ENCODE peak calls at places on chromosomes 4 and X, in five cellular contexts. D, W, P, R and Y are unnamed samples.

GRCh38 chr4:119526786-119527550 is 101.6 kb downstream of the PDE5A start:
- DNase-seq in D (no peak), W (no peak), P (peak; percentile 9), R (no peak), Y (no peak)

GRCh38 chr4:116603096-116603495 is 482.3 kb downstream of the TRAM1L1 start:
- DNase-seq in D (no peak), W (no peak), P (no peak), R (no peak), Y (no peak)

GRCh38 chr4:90441770-90442169 is 314.6 kb downstream of the CCSER1 start:
- DNase-seq in D (no peak), W (no peak), P (no peak), R (no peak), Y (no peak)

GRCh38 chr4:127479031-127479622 is 153.6 kb upstream of the INTU start:
- DNase-seq in D (no peak), W (no peak), P (peak; percentile 57), R (no peak), Y (no peak)

GRCh38 chrX:77446029-77446585 is 1.1 kb upstream of the FGF16 start:
- DNase-seq in D (no peak), W (peak; percentile 14), P (no peak), R (peak; percentile 17), Y (no peak)

GRCh38 chrX:23662187-23662586 is 5.1 kb upstream of the PRDX4 start:
- DNase-seq in D (no peak), W (no peak), P (no peak), R (no peak), Y (no peak)

GRCh38 chr4:31651541-31651940 is 931.4 kb downstream of the PCDH7 start:
- DNase-seq in D (no peak), W (no peak), P (no peak), R (no peak), Y (no peak)

GRCh38 chr4:182257503-182257902 is 14.3 kb downstream of the TENM3 start:
- DNase-seq in D (no peak), W (no peak), P (no peak), R (no peak), Y (no peak)

GRCh38 chr4:180558427-180558826 is 1684.8 kb upstream of the TENM3 start:
- DNase-seq in D (no peak), W (no peak), P (no peak), R (no peak), Y (no peak)

GRCh38 chr4:165556383-165556782 is 177.6 kb downstream of the CPE start:
- DNase-seq in D (no peak), W (no peak), P (no peak), R (no peak), Y (no peak)

GRCh38 chrX:96424007-96424406 is 260.6 kb upstream of the DIAPH2 start:
- DNase-seq in D (no peak), W (no peak), P (peak; percentile 57), R (no peak), Y (no peak)

GRCh38 chr4:153223935-153224334 is 19.7 kb downstream of the TRIM2 start:
- DNase-seq in D (peak; percentile 39), W (no peak), P (no peak), R (no peak), Y (no peak)

GRCh38 chr4:114005569-114006442 is 26.4 kb upstream of the ARSJ start:
- DNase-seq in D (no peak), W (no peak), P (peak; percentile 69), R (no peak), Y (no peak)

GRCh38 chrX:47129879-47130358 is 14.6 kb downstream of the NDUFB11 start:
- DNase-seq in D (no peak), W (no peak), P (peak; percentile 9), R (no peak), Y (no peak)

GRCh38 chr4:18533262-18533775 is 511.8 kb upstream of the LCORL start:
- DNase-seq in D (no peak), W (no peak), P (no peak), R (no peak), Y (no peak)

GRCh38 chr4:40923326-40924095 is 173.8 kb downstream of the NSUN7 start:
- DNase-seq in D (no peak), W (no peak), P (no peak), R (no peak), Y (peak; percentile 36)

GRCh38 chrX:70332600-70332999 is 42.7 kb downstream of the KIF4A start:
- DNase-seq in D (no peak), W (no peak), P (no peak), R (no peak), Y (no peak)

GRCh38 chrX:68896581-68896980 is 67.8 kb downstream of the EFNB1 start:
- DNase-seq in D (no peak), W (no peak), P (no peak), R (no peak), Y (no peak)

GRCh38 chr4:89894654-89895652 is at the start of gene MMRN1:
- DNase-seq in D (no peak), W (no peak), P (peak; percentile 10), R (no peak), Y (no peak)

GRCh38 chr4:55673424-55673823 is 37.3 kb upstream of the NMU start:
- DNase-seq in D (no peak), W (no peak), P (no peak), R (no peak), Y (no peak)

GRCh38 chr4:158999166-158999682 is 103.7 kb upstream of the RAPGEF2 start:
- DNase-seq in D (no peak), W (no peak), P (no peak), R (no peak), Y (no peak)

GRCh38 chrX:13891367-13892146 is 74.7 kb upstream of the GPM6B start:
- DNase-seq in D (no peak), W (no peak), P (no peak), R (no peak), Y (no peak)

GRCh38 chrX:53422915-53423268 is 219 bp downstream of the RIBC1 start:
- DNase-seq in D (no peak), W (no peak), P (no peak), R (no peak), Y (no peak)

GRCh38 chrX:40637687-40638086 is 9.7 kb downstream of the CXorf38 start:
- DNase-seq in D (no peak), W (no peak), P (no peak), R (no peak), Y (no peak)

GRCh38 chrX:9495496-9495895 is 30.6 kb downstream of the TBL1X start:
- DNase-seq in D (no peak), W (no peak), P (no peak), R (no peak), Y (no peak)

GRCh38 chr4:7297881-7298280 is 105.5 kb downstream of the SORCS2 start:
- DNase-seq in D (no peak), W (no peak), P (no peak), R (no peak), Y (no peak)

GRCh38 chr4:122827258-122827887 is 742 bp downstream of the FGF2 start:
- DNase-seq in D (peak; percentile 26), W (peak; percentile 42), P (peak; percentile 64), R (peak; percentile 57), Y (no peak)

GRCh38 chrX:148979786-148980185 is 479.4 kb downstream of the AFF2 start:
- DNase-seq in D (no peak), W (no peak), P (no peak), R (no peak), Y (no peak)

GRCh38 chr4:40516651-40517050 is 113.0 kb downstream of the RBM47 start:
- DNase-seq in D (no peak), W (no peak), P (no peak), R (no peak), Y (no peak)

GRCh38 chrX:69128573-69128972 is 36.7 kb downstream of the PJA1 start:
- DNase-seq in D (peak; percentile 9), W (no peak), P (peak; percentile 52), R (peak; percentile 32), Y (no peak)

GRCh38 chrX:81259714-81260395 is 58.0 kb downstream of the SH3BGRL start:
- DNase-seq in D (no peak), W (no peak), P (peak; percentile 33), R (no peak), Y (no peak)

GRCh38 chr4:73832651-73833237 is 3.7 kb upstream of the CXCL6 start:
- DNase-seq in D (no peak), W (no peak), P (peak; percentile 79), R (no peak), Y (no peak)

GRCh38 chr4:74794341-74794801 is at the start of gene BTC:
- DNase-seq in D (peak; percentile 18), W (no peak), P (peak; percentile 22), R (peak; percentile 20), Y (peak; percentile 2)

GRCh38 chr4:76420901-76421581 is at the start of gene CCDC158:
- DNase-seq in D (peak; percentile 5), W (peak; percentile 19), P (peak; percentile 49), R (no peak), Y (no peak)

GRCh38 chr4:53780736-53781400 is 189.6 kb upstream of the LNX1 start:
- DNase-seq in D (no peak), W (no peak), P (no peak), R (no peak), Y (no peak)
- H3K4me3 ChIP-seq in D (no peak overlapping the region), W (no peak overlapping the region), P (no peak overlapping the region), R (no peak overlapping the region), Y (no peak overlapping the region)

DNA sequence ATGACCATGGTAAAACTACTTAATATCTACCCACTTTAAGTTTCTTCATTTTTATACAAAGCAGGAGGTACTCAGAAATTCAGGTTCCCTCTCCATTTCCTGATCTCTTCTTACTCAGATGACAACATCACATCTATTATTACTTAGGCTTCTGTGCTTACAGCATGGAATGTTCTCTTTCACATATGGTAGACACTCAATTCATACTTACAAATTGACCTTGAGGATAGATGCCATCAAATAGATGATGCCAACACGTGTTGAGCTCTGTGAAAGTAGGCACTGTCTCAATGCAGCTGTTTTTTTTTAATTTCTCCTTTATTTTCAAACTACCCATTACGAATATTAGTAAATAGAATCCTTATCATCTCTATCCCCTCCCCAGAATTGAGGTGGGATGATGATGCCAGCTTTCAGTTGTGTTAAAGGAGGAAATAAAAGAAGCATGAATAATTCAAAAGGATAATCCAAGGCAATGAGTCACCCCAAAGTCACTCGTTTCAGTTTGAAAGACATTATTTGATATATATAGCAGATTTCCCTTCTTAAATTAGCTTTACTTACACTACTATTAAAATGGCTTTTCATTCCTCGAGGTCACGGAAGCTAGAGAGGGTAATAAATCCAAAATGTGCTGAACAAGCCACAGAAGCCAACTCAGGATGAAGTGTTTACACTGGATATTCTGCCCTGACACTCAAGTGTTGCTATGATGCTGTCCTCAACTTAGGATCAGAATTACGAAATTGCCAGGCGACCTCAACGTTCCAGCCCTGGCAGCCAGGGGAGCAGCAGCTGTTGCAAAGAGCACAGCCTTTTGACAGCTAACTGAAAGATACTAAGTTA is 124.2 kb upstream of the EOLA2 start:
- DNase-seq in D (no peak), W (peak; percentile 36), P (peak; percentile 41), R (no peak), Y (no peak)
- H3K4me1 ChIP-seq in D (no peaks in the 10 kb centered on the region), W (peaks cover 11% of the 10 kb centered on the region), P (no peaks in the 10 kb centered on the region), R (no peaks in the 10 kb centered on the region), Y (peaks cover 5% of the 10 kb centered on the region)

GRCh38 chrX:134925551-134925950 is 65.2 kb upstream of the SMIM10 start:
- DNase-seq in D (no peak), W (no peak), P (no peak), R (no peak), Y (no peak)
- H3K4me3 ChIP-seq in D (no peak overlapping the region), W (no peak overlapping the region), P (no peak overlapping the region), R (no peak overlapping the region), Y (no peak overlapping the region)

DNA sequence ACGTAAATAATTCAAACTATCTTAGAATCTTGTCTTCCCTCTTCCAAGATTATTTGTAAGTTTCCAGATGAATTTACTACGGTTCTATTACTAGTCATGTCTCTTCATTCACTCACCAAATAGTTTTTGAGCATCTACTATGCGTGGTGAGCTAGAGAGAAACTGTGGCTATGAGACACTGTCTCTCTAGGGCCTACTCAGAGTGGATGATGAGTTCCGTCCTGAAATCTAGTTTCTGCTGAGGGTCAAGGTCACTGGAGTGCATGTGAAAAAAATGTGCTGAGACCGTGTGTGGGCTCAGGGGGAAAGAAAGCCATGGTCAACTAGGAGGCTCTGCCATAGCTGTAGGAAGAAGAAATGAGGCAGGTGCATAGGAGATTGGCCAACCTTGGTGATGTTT is 320.2 kb upstream of the GATB start:
- DNase-seq in D (no peak), W (no peak), P (no peak), R (no peak), Y (no peak)
- H3K4me1 ChIP-seq in D (no peaks in the 10 kb centered on the region), W (no peaks in the 10 kb centered on the region), P (no peaks in the 10 kb centered on the region), R (no peaks in the 10 kb centered on the region), Y (no peaks in the 10 kb centered on the region)